ENCODE peak calls at places on chromosomes 5 and 9, in nine cellular contexts. L, M, B, N, Q, U, O, W and X are unnamed samples.

GRCh38 chr5:154190652-154191304 is at the start of gene GALNT10:
- DNase-seq in Q (peak; percentile 53), W (peak; percentile 84), N (no peak), U (peak; percentile 71), B (peak; percentile 76), M (peak; percentile 67), L (peak; percentile 88), O (peak; percentile 77), X (peak; percentile 90)

GRCh38 chr5:9188131-9188530 is 357.7 kb downstream of the SEMA5A start:
- DNase-seq in Q (no peak), M (peak; percentile 86), N (no peak), W (no peak), B (no peak), L (no peak), U (peak; percentile 24), O (no peak), X (no peak)

GRCh38 chr5:172443441-172444109 is 10.8 kb downstream of the SH3PXD2B start:
- DNase-seq in N (no peak), B (peak; percentile 80), U (peak; percentile 98), M (peak; percentile 98), O (peak; percentile 97), W (no peak), L (peak; percentile 35), Q (peak; percentile 59), X (peak; percentile 94)

GRCh38 chr9:100038472-100038871 is 60.3 kb downstream of the ERP44 start:
- DNase-seq in L (no peak), B (no peak), O (no peak), M (no peak), U (no peak), W (no peak), Q (no peak), N (no peak), X (no peak)

GRCh38 chr5:147957906-147958305 is 51.6 kb upstream of the C5orf46 start:
- DNase-seq in M (no peak), L (no peak), N (no peak), B (no peak), U (no peak), Q (no peak), W (no peak), O (no peak), X (no peak)

GRCh38 chr9:76835571-76836283 is 70.2 kb downstream of the PRUNE2 start:
- DNase-seq in U (peak; percentile 57), M (peak; percentile 94), L (peak; percentile 15), Q (no peak), W (no peak), B (no peak), N (no peak), O (peak; percentile 79), X (peak; percentile 24)

GRCh38 chr9:111943746-111944145 is 47.1 kb downstream of the UGCG start:
- DNase-seq in L (no peak), M (no peak), O (no peak), Q (no peak), B (no peak), N (no peak), W (no peak), U (no peak), X (no peak)

GRCh38 chr5:53820119-53820801 is 259.8 kb downstream of the NDUFS4 start:
- DNase-seq in W (no peak), N (no peak), L (no peak), U (no peak), M (no peak), Q (no peak), O (no peak), B (no peak), X (no peak)

GRCh38 chr9:107751522-107752235 is 262.1 kb upstream of the KLF4 start:
- DNase-seq in Q (peak; percentile 78), N (no peak), W (no peak), U (peak; percentile 57), L (peak; percentile 81), B (no peak), M (peak; percentile 59), O (no peak), X (no peak)

GRCh38 chr9:127519301-127520166 is 68.2 kb downstream of the LRSAM1 start:
- DNase-seq in O (no peak), M (peak; percentile 99), N (no peak), W (no peak), U (peak; percentile 54), B (no peak), L (peak; percentile 59), Q (peak; percentile 15), X (no peak)

GRCh38 chr5:2995035-2995434 is 243.6 kb upstream of the IRX2 start:
- DNase-seq in M (no peak), U (no peak), L (no peak), O (no peak), N (no peak), W (no peak), Q (no peak), B (no peak), X (no peak)

GRCh38 chr9:124286292-124286931 is 28.7 kb downstream of the NEK6 start:
- DNase-seq in M (peak; percentile 96), B (no peak), N (no peak), O (no peak), L (peak; percentile 35), W (no peak), U (peak; percentile 21), Q (peak; percentile 86), X (no peak)

GRCh38 chr9:27473135-27473534 is 51.0 kb upstream of the IFNK start:
- DNase-seq in M (peak; percentile 12), B (peak; percentile 21), Q (no peak), U (peak; percentile 68), W (no peak), O (peak; percentile 87), N (no peak), L (peak; percentile 48), X (peak; percentile 60)

GRCh38 chr9:122223435-122223834 is 5.3 kb downstream of the LHX6 start:
- DNase-seq in W (no peak), O (no peak), B (no peak), U (no peak), L (no peak), N (no peak), Q (no peak), M (no peak), X (no peak)
- H3K4me1 ChIP-seq in W (peaks cover 17% of the 10 kb centered on the region), O (peaks cover 53% of the 10 kb centered on the region), B (peaks cover 58% of the 10 kb centered on the region), U (peaks cover 13% of the 10 kb centered on the region), L (peaks cover 32% of the 10 kb centered on the region), N (peaks cover 17% of the 10 kb centered on the region), Q (peaks cover 4% of the 10 kb centered on the region), M (no peaks in the 10 kb centered on the region), X (peaks cover 6% of the 10 kb centered on the region)

DNA sequence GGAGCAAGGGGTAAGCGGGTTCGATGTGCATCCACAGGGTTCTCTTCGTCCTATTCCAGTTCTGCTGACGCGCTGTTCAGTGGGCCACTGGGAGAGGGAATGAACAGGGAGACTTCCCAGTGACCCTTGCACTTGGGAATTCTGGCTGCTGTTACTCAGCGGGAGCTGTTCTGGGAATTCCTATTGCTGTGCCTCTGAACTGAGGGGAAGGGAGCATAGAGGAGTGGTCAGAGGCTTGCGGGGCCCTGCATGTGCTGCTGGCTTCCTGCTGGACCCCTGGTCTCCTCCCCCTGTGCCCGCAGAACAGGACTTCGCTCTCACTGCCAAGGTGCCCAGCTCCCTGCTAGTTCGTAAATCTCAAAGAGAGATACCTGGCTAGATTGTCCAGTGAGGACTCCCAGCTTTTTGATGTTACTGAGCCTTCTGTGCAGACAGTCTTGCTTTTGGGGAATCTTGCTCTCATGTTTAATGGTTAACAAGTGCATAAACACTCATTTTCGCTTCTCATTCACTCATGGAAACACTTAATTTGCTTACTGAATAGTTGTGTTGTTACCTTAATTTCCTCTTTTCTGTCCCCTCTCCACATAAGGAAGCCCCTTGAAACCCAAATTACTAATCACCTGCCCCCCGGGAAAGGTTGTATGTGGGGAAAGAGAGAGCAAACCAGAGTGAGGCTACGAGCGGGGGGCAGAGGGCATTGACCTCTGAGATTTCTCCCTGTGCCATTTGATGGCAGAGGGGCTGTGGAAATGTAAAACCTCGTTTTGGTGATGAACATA is 5.9 kb downstream of the TRIO start:
- DNase-seq in W (no peak), N (no peak), L (peak; percentile 24), M (peak; percentile 25), O (no peak), B (no peak), U (no peak), Q (no peak), X (no peak)
- H3K4me1 ChIP-seq in W (peaks cover 67% of the 10 kb centered on the region), N (peaks cover 5% of the 10 kb centered on the region), L (peaks cover 48% of the 10 kb centered on the region), M (peaks cover 28% of the 10 kb centered on the region), O (peaks cover 74% of the 10 kb centered on the region), B (peaks cover 70% of the 10 kb centered on the region), U (peaks cover 29% of the 10 kb centered on the region), Q (peaks cover 34% of the 10 kb centered on the region), X (peaks cover 29% of the 10 kb centered on the region)

GRCh38 chr5:136047858-136048257 is 19.1 kb downstream of the TGFBI start:
- DNase-seq in Q (no peak), O (peak; percentile 78), U (peak; percentile 55), L (no peak), M (peak; percentile 58), N (no peak), W (no peak), B (no peak), X (peak; percentile 70)
- H3K4me1 ChIP-seq in Q (no peaks in the 10 kb centered on the region), O (no peaks in the 10 kb centered on the region), U (no peaks in the 10 kb centered on the region), L (peaks cover 15% of the 10 kb centered on the region), M (peaks cover 3% of the 10 kb centered on the region), N (peaks cover under 1% of the 10 kb centered on the region), W (no peaks in the 10 kb centered on the region), B (peaks cover 57% of the 10 kb centered on the region), X (peaks cover 4% of the 10 kb centered on the region)

GRCh38 chr9:129170229-129170628 is 7.8 kb downstream of the IER5L start:
- DNase-seq in Q (no peak), O (no peak), U (no peak), L (no peak), M (peak; percentile 40), W (no peak), N (no peak), B (no peak), X (no peak)

GRCh38 chr9:129164246-129164930 is 13.7 kb downstream of the IER5L start:
- DNase-seq in B (peak; percentile 28), O (peak; percentile 90), W (no peak), Q (peak; percentile 69), U (no peak), N (no peak), M (peak; percentile 64), L (peak; percentile 67), X (peak; percentile 85)

GRCh38 chr9:129163753-129164152 is 14.3 kb downstream of the IER5L start:
- DNase-seq in M (no peak), U (no peak), O (peak; percentile 69), W (no peak), N (no peak), L (no peak), Q (no peak), B (no peak), X (peak; percentile 70)

GRCh38 chr9:129165198-129165597 is 12.9 kb downstream of the IER5L start:
- DNase-seq in B (no peak), O (no peak), W (no peak), M (no peak), L (no peak), Q (no peak), U (no peak), N (no peak), X (no peak)

GRCh38 chr9:129166962-129167557 is 11.0 kb downstream of the IER5L start:
- DNase-seq in W (no peak), L (peak; percentile 92), B (peak; percentile 66), N (no peak), U (peak; percentile 80), O (peak; percentile 92), M (peak; percentile 81), Q (peak; percentile 95), X (peak; percentile 89)
- H3K4me1 ChIP-seq in W (peaks cover 5% of the 10 kb centered on the region), L (peaks cover 26% of the 10 kb centered on the region), B (peaks cover 57% of the 10 kb centered on the region), N (peaks cover 9% of the 10 kb centered on the region), U (peaks cover 14% of the 10 kb centered on the region), O (peaks cover 29% of the 10 kb centered on the region), M (peaks cover 32% of the 10 kb centered on the region), Q (peaks cover 10% of the 10 kb centered on the region), X (peaks cover 7% of the 10 kb centered on the region)

DNA sequence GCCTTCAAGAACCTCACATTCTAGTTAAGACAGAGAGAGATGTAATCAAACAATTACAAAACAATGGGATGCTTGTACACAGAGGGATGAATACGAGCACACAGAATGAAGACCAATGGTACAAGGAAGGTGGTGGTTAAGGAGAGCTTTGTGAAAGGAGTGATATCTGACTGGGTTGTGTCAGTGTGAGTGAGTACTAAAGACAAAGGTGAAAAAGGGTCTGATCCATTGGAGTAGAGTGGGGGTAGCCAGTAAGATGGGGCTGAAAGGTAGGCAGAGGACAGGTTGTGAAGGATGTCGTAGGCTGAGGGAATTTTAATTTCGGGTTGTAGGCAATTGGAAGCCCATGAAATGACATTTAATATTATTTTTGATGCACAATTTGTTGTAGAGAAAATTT is 9.9 kb downstream of the RBM18 start:
- DNase-seq in O (no peak), U (no peak), Q (no peak), M (no peak), W (no peak), B (no peak), L (no peak), N (no peak), X (no peak)
- H3K4me1 ChIP-seq in O (no peaks in the 10 kb centered on the region), U (no peaks in the 10 kb centered on the region), Q (no peaks in the 10 kb centered on the region), M (no peaks in the 10 kb centered on the region), W (no peaks in the 10 kb centered on the region), B (peaks cover 23% of the 10 kb centered on the region), L (no peaks in the 10 kb centered on the region), N (no peaks in the 10 kb centered on the region), X (peaks cover 2% of the 10 kb centered on the region)